ENCODE peak calls at places on chromosomes 11 and 22, in four cellular contexts. V, Y, N and B are unnamed samples.

GRCh38 chr11:67273260-67273990 is 7.2 kb downstream of the GRK2 start:
- DNase-seq in V (no peak), Y (peak; percentile 70), N (no peak), B (no peak)

GRCh38 chr11:44609028-44609782 is 43.7 kb downstream of the CD82 start:
- DNase-seq in V (no peak), Y (no peak), N (no peak), B (no peak)

GRCh38 chr11:1150769-1151365 is 6.9 kb upstream of the MUC5AC start:
- DNase-seq in V (peak; percentile 93), Y (no peak), N (no peak), B (no peak)

GRCh38 chr11:14458377-14458776 is 41.2 kb downstream of the COPB1 start:
- DNase-seq in V (no peak), Y (no peak), N (no peak), B (no peak)

GRCh38 chr11:76280882-76281557 is 74.7 kb upstream of the WNT11 start:
- DNase-seq in V (no peak), Y (no peak), N (no peak), B (no peak)

GRCh38 chr11:46520971-46521745 is 72.7 kb downstream of the AMBRA1 start:
- DNase-seq in V (no peak), Y (no peak), N (no peak), B (no peak)

GRCh38 chr22:45422237-45422983 is 8.9 kb downstream of the RIBC2 start:
- DNase-seq in V (no peak), Y (no peak), N (no peak), B (no peak)

GRCh38 chr11:79440451-79441158 is at the start of gene TENM4:
- DNase-seq in V (peak; percentile 28), Y (peak; percentile 68), N (peak; percentile 50), B (peak; percentile 35)

GRCh38 chr11:108886608-108887007 is 221.7 kb downstream of the DDX10 start:
- DNase-seq in V (peak; percentile 28), Y (no peak), N (peak; percentile 50), B (no peak)

GRCh38 chr11:35683728-35684339 is 21.3 kb downstream of the TRIM44 start:
- DNase-seq in V (no peak), Y (no peak), N (no peak), B (no peak)

GRCh38 chr11:108093128-108093904 is 28.1 kb upstream of the ACAT1 start:
- DNase-seq in V (peak; percentile 70), Y (no peak), N (no peak), B (no peak)

GRCh38 chr11:72491001-72491400 is 56.7 kb upstream of the CLPB start:
- DNase-seq in V (no peak), Y (no peak), N (no peak), B (no peak)

GRCh38 chr11:65485820-65486219 is 13.0 kb upstream of the MALAT1 start:
- DNase-seq in V (no peak), Y (no peak), N (no peak), B (no peak)

GRCh38 chr22:30880181-30880601 is 88.4 kb downstream of the MORC2 start:
- DNase-seq in V (no peak), Y (peak; percentile 33), N (no peak), B (no peak)

GRCh38 chr11:103842795-103843194 is 193.6 kb upstream of the DDI1 start:
- DNase-seq in V (no peak), Y (no peak), N (peak; percentile 53), B (no peak)

GRCh38 chr11:65381721-65382035 is 768 bp downstream of the SLC25A45 start:
- DNase-seq in V (no peak), Y (no peak), N (no peak), B (no peak)

GRCh38 chr11:69309800-69310280 is 15.9 kb downstream of the MYEOV start:
- DNase-seq in V (no peak), Y (no peak), N (no peak), B (no peak)

GRCh38 chr11:126474888-126475626 is 119.6 kb downstream of the ST3GAL4 start:
- DNase-seq in V (no peak), Y (peak; percentile 56), N (no peak), B (no peak)

GRCh38 chr11:32366671-32367070 is 68.7 kb downstream of the WT1 start:
- DNase-seq in V (no peak), Y (no peak), N (no peak), B (no peak)

GRCh38 chr11:61482513-61482912 is 26.0 kb upstream of the LRRC10B start:
- DNase-seq in V (peak; percentile 33), Y (no peak), N (no peak), B (no peak)

GRCh38 chr11:70844387-70844786 is 408.0 kb downstream of the SHANK2 start:
- DNase-seq in V (no peak), Y (peak; percentile 31), N (no peak), B (no peak)

GRCh38 chr22:50705219-50705691 is 32.6 kb downstream of the SHANK3 start:
- DNase-seq in V (no peak), Y (peak; percentile 69), N (no peak), B (no peak)

GRCh38 chr11:130808541-130808940 is 107.7 kb downstream of the SNX19 start:
- DNase-seq in V (no peak), Y (no peak), N (no peak), B (no peak)

GRCh38 chr11:111913997-111914396 is 1.5 kb downstream of the HSPB2 start:
- DNase-seq in V (no peak), Y (peak; percentile 65), N (no peak), B (no peak)

GRCh38 chr11:42205518-42205917 is 746.1 kb upstream of the LRRC4C start:
- DNase-seq in V (no peak), Y (no peak), N (no peak), B (no peak)

GRCh38 chr11:69915501-69916250 is 96.5 kb upstream of the FGF3 start:
- DNase-seq in V (peak; percentile 75), Y (peak; percentile 90), N (no peak), B (no peak)

GRCh38 chr11:90698238-90698637 is 475.4 kb upstream of the CHORDC1 start:
- DNase-seq in V (no peak), Y (no peak), N (no peak), B (no peak)

GRCh38 chr11:37946155-37946766 is 1348.2 kb upstream of the RAG2 start:
- DNase-seq in V (peak; percentile 37), Y (no peak), N (no peak), B (no peak)

GRCh38 chr11:46418751-46419150 is 27.2 kb upstream of the CHRM4 start:
- DNase-seq in V (no peak), Y (no peak), N (no peak), B (no peak)

GRCh38 chr11:17014774-17015638 is 792 bp upstream of the PLEKHA7 start:
- DNase-seq in V (peak; percentile 89), Y (no peak), N (no peak), B (peak; percentile 67)
- TF ChIP-seq CTCF in V (peak; percentile 66), Y (peak; percentile 19), N (no peak), B (peak; percentile 37)

GRCh38 chr11:114257621-114258558 is 38.3 kb upstream of the NNMT start:
- DNase-seq in V (no peak), Y (peak; percentile 76), N (no peak), B (no peak)
- TF ChIP-seq CTCF in V (no peak), Y (peak; percentile 21), N (no peak), B (no peak)

GRCh38 chr11:113838005-113838404 is 37.4 kb downstream of the USP28 start:
- DNase-seq in V (no peak), Y (no peak), N (no peak), B (no peak)
- TF ChIP-seq CTCF in V (no peak), Y (no peak), N (no peak), B (no peak)

GRCh38 chr22:20115691-20116375 is at the start of gene RANBP1:
- DNase-seq in V (no peak), Y (peak; percentile 65), N (no peak), B (no peak)

GRCh38 chr22:20117656-20118571 is 888 bp upstream of the TRMT2A start:
- DNase-seq in V (no peak), Y (peak; percentile 71), N (no peak), B (no peak)

GRCh38 chr22:20118572-20119020 is 1.6 kb upstream of the TRMT2A start:
- DNase-seq in V (no peak), Y (no peak), N (no peak), B (no peak)

GRCh38 chr22:20116376-20116950 is 559 bp downstream of the RANBP1 start:
- DNase-seq in V (no peak), Y (peak; percentile 58), N (no peak), B (no peak)

DNA sequence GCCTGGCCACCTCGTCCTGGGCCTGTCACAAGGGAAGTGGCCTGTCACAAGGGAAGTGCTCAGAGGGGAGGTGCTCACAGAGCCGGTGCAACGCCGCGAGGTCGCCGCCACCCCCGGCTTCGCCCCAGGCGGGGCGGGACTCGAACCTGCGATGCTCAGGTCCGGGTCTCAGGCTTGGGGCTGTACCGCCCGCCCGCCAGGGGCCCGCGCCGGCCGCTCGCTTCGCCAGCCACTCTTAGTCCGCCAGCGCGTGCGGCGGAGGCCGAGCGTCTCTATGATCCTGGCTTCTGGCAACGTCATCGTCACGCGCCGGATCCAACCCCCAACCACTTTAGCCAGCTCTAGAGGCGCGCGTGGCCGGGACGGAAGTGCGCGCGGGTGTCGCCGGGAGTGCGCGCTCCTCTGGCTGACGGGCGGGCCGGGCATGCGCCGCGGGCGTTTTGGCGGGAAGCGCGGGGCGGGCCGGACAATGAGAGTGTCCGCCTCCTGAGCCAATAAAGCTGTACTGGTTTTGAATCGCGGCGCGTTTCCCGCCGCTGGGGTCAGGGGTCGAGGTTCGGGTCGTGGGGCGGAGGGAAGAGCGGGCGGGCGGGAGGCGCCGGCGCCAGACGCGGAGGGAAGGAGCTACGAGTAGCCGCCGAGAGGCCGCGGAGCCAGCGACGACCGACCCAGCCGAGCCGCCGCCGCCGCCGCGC is at the start of gene TRMT2A:
- DNase-seq in V (peak; percentile 98), Y (peak; percentile 99), N (peak; percentile 87), B (peak; percentile 99)
- TF ChIP-seq CTCF in V (no peak), Y (no peak), N (no peak), B (peak; percentile 20)

DNA sequence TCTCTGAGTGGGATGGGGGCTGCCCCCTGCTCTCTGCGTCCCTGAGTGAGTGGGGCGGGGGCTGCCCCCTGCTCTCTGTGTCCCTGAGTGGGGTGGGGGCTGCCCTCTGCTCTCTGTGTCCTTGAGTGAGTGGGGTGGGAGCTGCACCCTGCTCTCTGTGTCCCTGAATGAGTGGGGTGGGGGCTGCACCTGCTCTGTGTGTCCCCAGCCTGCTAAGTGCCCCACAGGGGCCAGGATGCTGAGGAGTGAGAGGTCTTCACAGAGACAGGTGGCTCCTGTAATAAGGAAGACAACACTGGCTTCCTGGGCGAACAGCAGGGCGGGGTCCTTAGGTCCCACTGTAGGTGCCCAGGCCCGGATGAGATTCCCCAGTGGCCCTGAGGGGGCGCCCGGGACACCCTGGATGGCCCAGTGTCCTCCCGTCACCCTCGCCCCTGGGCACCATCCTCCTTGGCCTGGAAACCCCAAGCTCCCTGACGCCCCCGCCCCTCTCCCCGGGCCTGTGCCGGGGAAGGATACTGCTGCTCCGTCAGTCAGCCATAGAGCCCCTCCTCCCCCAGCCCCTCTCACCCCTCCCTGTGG is 3.8 kb upstream of the CCDC188 start:
- DNase-seq in V (no peak), Y (no peak), N (no peak), B (no peak)
- TF ChIP-seq CTCF in V (no peak), Y (no peak), N (no peak), B (no peak)